ENCODE peak calls at places on chromosomes 12 and 14, in eight cellular contexts. G, K, M, J, N, W, Z and L are unnamed samples.
A peak's percentile ranks its signal among the peaks of the same experiment; 100 is the strongest.

GRCh38 chr14:73462078-73462715 is 3.9 kb upstream of the NUMB start:
- DNase-seq in G (no peak), K (no peak), M (peak; percentile 93), J (peak; percentile 80), N (no peak), W (peak; percentile 67), Z (peak; percentile 83), L (no peak)

GRCh38 chr12:75986001-75986739 is 45.4 kb downstream of the PHLDA1 start:
- DNase-seq in G (no peak), K (peak; percentile 15), M (peak; percentile 40), J (peak; percentile 63), N (no peak), W (no peak), Z (no peak), L (no peak)

GRCh38 chr14:75013290-75013689 is 10.6 kb downstream of the EIF2B2 start:
- DNase-seq in G (no peak), K (no peak), M (no peak), J (no peak), N (no peak), W (no peak), Z (no peak), L (no peak)

GRCh38 chr14:35940291-35940690 is 114.2 kb downstream of the BRMS1L start:
- DNase-seq in G (no peak), K (peak; percentile 79), M (no peak), J (no peak), N (no peak), W (no peak), Z (no peak), L (no peak)

GRCh38 chr12:95277139-95277538 is 59.5 kb downstream of the VEZT start:
- DNase-seq in G (no peak), K (no peak), M (no peak), J (no peak), N (peak; percentile 56), W (peak; percentile 86), Z (no peak), L (no peak)

GRCh38 chr12:69966839-69967238 is 141.8 kb downstream of the MYRFL start:
- DNase-seq in G (no peak), K (no peak), M (no peak), J (no peak), N (no peak), W (peak; percentile 35), Z (no peak), L (no peak)

GRCh38 chr12:93939641-93940040 is 208.7 kb upstream of the PLXNC1 start:
- DNase-seq in G (no peak), K (no peak), M (no peak), J (no peak), N (no peak), W (no peak), Z (no peak), L (no peak)

GRCh38 chr14:25552826-25553225 is 502.9 kb upstream of the STXBP6 start:
- DNase-seq in G (no peak), K (no peak), M (no peak), J (no peak), N (no peak), W (no peak), Z (no peak), L (no peak)

GRCh38 chr12:19190292-19191031 is 60.9 kb downstream of the PLEKHA5 start:
- DNase-seq in G (no peak), K (no peak), M (no peak), J (no peak), N (no peak), W (peak; percentile 59), Z (no peak), L (no peak)

GRCh38 chr14:105903971-105904370 is 377.6 kb downstream of the TMEM121 start:
- DNase-seq in G (no peak), K (no peak), M (no peak), J (no peak), N (no peak), W (no peak), Z (no peak), L (no peak)

GRCh38 chr12:623865-624372 is 39.3 kb downstream of the NINJ2 start:
- DNase-seq in G (no peak), K (no peak), M (no peak), J (no peak), N (no peak), W (no peak), Z (no peak), L (no peak)

GRCh38 chr12:105580841-105581352 is 250.4 kb downstream of the C12orf75 start:
- DNase-seq in G (no peak), K (no peak), M (no peak), J (no peak), N (no peak), W (no peak), Z (no peak), L (no peak)

GRCh38 chr14:66444271-66444987 is 41.7 kb upstream of the CCDC196 start:
- DNase-seq in G (no peak), K (no peak), M (no peak), J (no peak), N (no peak), W (peak; percentile 7), Z (no peak), L (no peak)

GRCh38 chr12:88228720-88229119 is 86.6 kb downstream of the TMTC3 start:
- DNase-seq in G (no peak), K (no peak), M (no peak), J (no peak), N (no peak), W (no peak), Z (no peak), L (no peak)

GRCh38 chr14:84208451-84208850 is 1321.5 kb upstream of the FLRT2 start:
- DNase-seq in G (no peak), K (no peak), M (no peak), J (no peak), N (no peak), W (no peak), Z (no peak), L (no peak)

GRCh38 chr12:64034901-64035576 is 187.1 kb downstream of the KICS2 start:
- DNase-seq in G (no peak), K (no peak), M (no peak), J (no peak), N (no peak), W (no peak), Z (no peak), L (no peak)

GRCh38 chr12:67720383-67720856 is 71.9 kb downstream of the DYRK2 start:
- DNase-seq in G (no peak), K (no peak), M (no peak), J (no peak), N (peak; percentile 63), W (peak; percentile 22), Z (no peak), L (no peak)

GRCh38 chr12:84910549-84911241 is 1.9 kb downstream of the SLC6A15 start:
- DNase-seq in G (no peak), K (no peak), M (no peak), J (no peak), N (no peak), W (peak; percentile 54), Z (peak; percentile 27), L (no peak)

GRCh38 chr12:81596558-81596957 is 162.6 kb downstream of the PPFIA2 start:
- DNase-seq in G (no peak), K (no peak), M (no peak), J (no peak), N (no peak), W (no peak), Z (no peak), L (no peak)

GRCh38 chr14:102205560-102205959 is 65.9 kb downstream of the WDR20 start:
- DNase-seq in G (no peak), K (no peak), M (no peak), J (no peak), N (no peak), W (no peak), Z (no peak), L (no peak)

GRCh38 chr12:124039276-124039675 is 66.3 kb downstream of the ZNF664 start:
- DNase-seq in G (no peak), K (no peak), M (peak; percentile 56), J (no peak), N (no peak), W (peak; percentile 71), Z (no peak), L (no peak)